ENCODE peak calls at places on chromosomes 11 and 22, in ten cellular contexts. L is iPS DF 6.9; R is A549; O is aorta; K is AG04450; X is fibroblast of lung; T is HCT116; D is endothelial cell of umbilical vein; M is heart left ventricle; N is naive thymus-derived CD4-positive, alpha-beta T cell. F is an unnamed sample. For H3K9me3, the result is how much of the 10 kb centered on the place peaks cover.

GRCh38 chr11:1280116-1281035 is 29.1 kb downstream of the TOLLIP start:
- DNase-seq in X (no peak), T (no peak), N (no peak), M (peak), L (no peak), R (no peak), D (no peak), O (no peak), K (no peak), F (no peak)

GRCh38 chr11:115134886-115135285 is 369.3 kb downstream of the CADM1 start:
- DNase-seq in O (no peak), M (no peak), T (no peak), L (no peak), K (no peak), X (no peak), D (no peak), R (no peak), N (no peak), F (no peak)

GRCh38 chr22:25493794-25494193 is 70.7 kb upstream of the GRK3 start:
- DNase-seq in L (no peak), T (no peak), O (no peak), R (no peak), N (no peak), X (no peak), K (no peak), M (no peak), D (no peak), F (no peak)

GRCh38 chr11:93986716-93987115 is 34.4 kb upstream of the HEPHL1 start:
- DNase-seq in T (peak), M (no peak), D (no peak), O (no peak), X (peak), N (no peak), L (no peak), R (peak), K (no peak), F (no peak)

GRCh38 chr11:24511518-24511917 is 14.7 kb downstream of the LUZP2 start:
- DNase-seq in L (no peak), X (peak), T (no peak), M (no peak), N (no peak), R (no peak), K (no peak), D (no peak), O (no peak), F (no peak)

GRCh38 chr11:93059074-93059957 is 89.9 kb downstream of the MTNR1B start:
- DNase-seq in T (no peak), K (peak), N (no peak), L (no peak), R (no peak), M (no peak), O (no peak), D (no peak), X (peak), F (no peak)

GRCh38 chr11:115290479-115291390 is 213.5 kb downstream of the CADM1 start:
- DNase-seq in O (no peak), D (peak), R (no peak), L (no peak), N (no peak), K (no peak), T (no peak), X (peak), M (no peak), F (no peak)

GRCh38 chr11:33935466-33935865 is 43.6 kb upstream of the LMO2 start:
- DNase-seq in L (no peak), T (no peak), O (no peak), R (no peak), K (no peak), D (peak), N (no peak), M (no peak), X (no peak), F (no peak)

GRCh38 chr11:19913236-19913892 is 200.7 kb downstream of the NAV2 start:
- DNase-seq in T (no peak), X (no peak), K (no peak), L (no peak), M (no peak), D (no peak), O (no peak), R (no peak), N (no peak), F (no peak)

GRCh38 chr11:63837719-63838118 is 1.2 kb upstream of the MARK2 start:
- DNase-seq in L (no peak), T (no peak), N (peak), K (no peak), R (no peak), D (peak), X (no peak), O (peak), M (no peak), F (no peak)

GRCh38 chr11:2440646-2441045 is 3.7 kb downstream of the TRPM5 start:
- DNase-seq in T (no peak), K (no peak), M (peak), N (no peak), L (no peak), D (no peak), X (no peak), O (peak), R (no peak), F (no peak)

GRCh38 chr22:21807545-21807944 is 59.9 kb downstream of the MAPK1 start:
- DNase-seq in X (no peak), L (no peak), R (no peak), D (peak), N (no peak), O (no peak), T (no peak), K (no peak), M (no peak), F (no peak)

GRCh38 chr11:68950268-68950667 is 30.5 kb downstream of the MRGPRD start:
- DNase-seq in T (peak), N (no peak), D (peak), L (no peak), R (peak), X (no peak), O (no peak), M (no peak), K (no peak), F (peak)

GRCh38 chr22:39522567-39523300 is 2.4 kb downstream of the ATF4 start:
- DNase-seq in R (peak), K (no peak), X (peak), M (no peak), N (no peak), D (peak), L (no peak), T (no peak), O (no peak), F (no peak)

GRCh38 chr22:42268852-42269406 is 1.5 kb downstream of the TCF20 start:
- DNase-seq in R (no peak), D (peak), O (no peak), X (no peak), N (no peak), K (no peak), T (no peak), L (no peak), M (no peak), F (no peak)

GRCh38 chr11:81207421-81208054 is 1526.1 kb downstream of the FAM181B start:
- DNase-seq in O (no peak), M (no peak), R (no peak), D (no peak), N (no peak), K (no peak), T (no peak), L (no peak), X (no peak), F (no peak)

GRCh38 chr22:44329179-44329796 is 16.5 kb upstream of the SHISAL1 start:
- DNase-seq in D (no peak), L (no peak), R (no peak), O (no peak), M (no peak), T (no peak), N (no peak), K (no peak), X (no peak), F (no peak)

GRCh38 chr11:134656861-134657540 is 245.0 kb upstream of the B3GAT1 start:
- DNase-seq in X (no peak), T (no peak), R (no peak), D (no peak), L (no peak), O (no peak), N (no peak), K (no peak), M (no peak), F (no peak)

GRCh38 chr11:74822187-74822586 is 73.5 kb downstream of the RNF169 start:
- DNase-seq in K (peak), X (peak), O (no peak), M (no peak), L (no peak), N (no peak), D (peak), R (no peak), T (no peak), F (no peak)

GRCh38 chr22:26848244-26848920 is 191.0 kb downstream of the MIAT start:
- DNase-seq in L (no peak), X (peak), O (peak), K (no peak), M (no peak), T (no peak), D (no peak), N (no peak), R (no peak), F (no peak)

GRCh38 chr22:28978863-28979799 is 82.5 kb downstream of the C22orf31 start:
- DNase-seq in M (no peak), N (no peak), K (no peak), L (no peak), R (no peak), X (no peak), D (no peak), T (no peak), O (no peak), F (no peak)

GRCh38 chr22:42343551-42344081 is 73.2 kb upstream of the TCF20 start:
- DNase-seq in R (no peak), T (no peak), K (no peak), N (peak), D (no peak), M (no peak), L (no peak), O (no peak), X (peak), F (no peak)

GRCh38 chr22:41526802-41527799 is 17.2 kb downstream of the POLR3H start:
- DNase-seq in M (no peak), X (no peak), K (no peak), N (peak), D (no peak), R (peak), L (no peak), O (no peak), T (no peak), F (no peak)

GRCh38 chr22:37302617-37303555 is 20.6 kb downstream of the CYTH4 start:
- DNase-seq in T (no peak), K (no peak), N (no peak), D (no peak), L (no peak), X (peak), R (no peak), M (peak), O (no peak), F (no peak)

GRCh38 chr11:2690596-2691354 is 9.0 kb downstream of the KCNQ1OT1 start:
- DNase-seq in O (peak), X (no peak), K (no peak), M (no peak), N (no peak), T (no peak), L (no peak), D (no peak), R (no peak), F (peak)

GRCh38 chr11:57567210-57567511 is 311 bp downstream of the UBE2L6 start:
- DNase-seq in D (peak), X (no peak), O (no peak), M (no peak), L (no peak), R (no peak), T (no peak), K (no peak), N (peak), F (no peak)

GRCh38 chr11:102318469-102318868 is 1.2 kb downstream of the BIRC3 start:
- DNase-seq in T (no peak), K (no peak), M (no peak), L (no peak), N (peak), O (no peak), D (no peak), X (peak), R (peak), F (no peak)

GRCh38 chr11:2928605-2929510 is at the start of gene PHLDA2:
- DNase-seq in M (peak), R (peak), D (peak), X (peak), O (peak), L (no peak), N (peak), T (peak), K (peak), F (no peak)

GRCh38 chr11:74731301-74732094 is at the start of gene CHRDL2:
- DNase-seq in N (no peak), D (no peak), L (no peak), T (no peak), R (peak), K (no peak), O (no peak), X (peak), M (no peak), F (no peak)

GRCh38 chr11:848988-849824 is 6.6 kb downstream of the TSPAN4 start:
- DNase-seq in N (no peak), R (no peak), D (peak), L (no peak), K (no peak), T (no peak), X (no peak), O (no peak), M (no peak), F (no peak)

DNA sequence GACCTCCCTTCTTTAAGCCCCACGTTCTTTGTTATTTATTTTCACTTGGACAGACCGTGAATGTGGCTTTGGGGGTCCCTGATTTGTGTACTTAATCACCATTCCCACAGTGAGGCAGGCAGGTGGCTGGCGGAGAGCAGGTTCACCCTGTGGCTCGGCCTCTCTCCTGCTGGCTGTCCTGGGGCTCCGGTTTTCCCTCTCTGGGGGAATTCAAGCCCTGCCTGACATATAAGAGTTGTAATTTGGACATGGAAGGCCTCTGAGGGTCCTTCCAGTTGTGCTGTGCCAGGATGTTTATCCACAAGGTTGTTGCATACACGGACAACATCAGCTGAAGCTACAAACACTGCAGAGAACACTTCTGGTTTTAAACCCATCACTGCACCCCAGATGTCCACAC is 824.5 kb downstream of the TBC1D22A start:
- DNase-seq in M (no peak), K (no peak), N (no peak), L (no peak), D (no peak), X (no peak), R (no peak), O (no peak), T (no peak), F (no peak)
- H3K9me3 ChIP-seq in M (under half), K (under half), N (under half), L (under half), D (under half), X (under half), R (under half), O (under half), T (under half), F (under half)

GRCh38 chr22:47738472-47739013 is 976.1 kb downstream of the TBC1D22A start:
- DNase-seq in M (no peak), K (no peak), L (no peak), R (no peak), O (no peak), T (no peak), N (no peak), X (no peak), D (no peak), F (no peak)
- H3K9me3 ChIP-seq in M (under half), K (half or more), L (under half), R (under half), O (under half), T (under half), N (under half), X (under half), D (under half), F (under half)

GRCh38 chr11:113574171-113574570 is 99.0 kb upstream of the DRD2 start:
- DNase-seq in M (no peak), K (no peak), L (no peak), X (no peak), R (no peak), N (no peak), T (no peak), D (no peak), O (no peak), F (no peak)
- H3K9me3 ChIP-seq in M (under half), K (under half), L (under half), X (under half), R (under half), N (under half), T (under half), D (under half), O (under half), F (under half)

GRCh38 chr11:13114566-13115465 is 105.7 kb downstream of the RASSF10 start:
- DNase-seq in K (no peak), O (no peak), D (no peak), R (peak), N (no peak), L (peak), X (no peak), M (no peak), T (no peak), F (peak)
- H3K9me3 ChIP-seq in K (under half), O (under half), D (under half), R (under half), N (under half), L (under half), X (under half), M (under half), T (under half), F (under half)

DNA sequence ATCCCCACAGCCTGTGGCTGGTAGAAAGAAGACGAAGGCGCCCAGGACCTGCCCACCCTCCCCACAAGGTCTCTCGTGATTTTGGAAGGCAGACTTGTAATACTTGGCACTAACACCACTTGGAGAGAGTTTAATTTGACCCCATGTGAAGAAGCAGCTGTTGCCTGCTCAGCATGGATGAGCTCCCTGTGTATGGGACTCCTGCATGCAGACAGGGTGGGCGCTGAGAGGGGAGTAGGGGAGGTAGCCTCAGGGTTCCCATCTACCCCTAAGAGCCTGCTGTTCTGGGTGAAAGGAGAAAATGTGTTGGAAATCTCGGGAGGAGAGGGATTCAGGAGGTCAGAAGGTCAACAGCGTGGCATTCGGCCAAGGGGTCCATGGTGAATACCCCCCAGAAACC is 625.9 kb downstream of the TBC1D22A start:
- DNase-seq in D (no peak), K (no peak), L (no peak), T (no peak), X (no peak), R (no peak), N (no peak), M (peak), O (no peak), F (no peak)
- H3K9me3 ChIP-seq in D (under half), K (under half), L (under half), T (under half), X (under half), R (under half), N (under half), M (under half), O (under half), F (under half)

GRCh38 chr11:5930614-5931013 is 11.4 kb upstream of the OR56A3 start:
- DNase-seq in D (no peak), X (no peak), M (no peak), R (no peak), L (no peak), N (no peak), T (no peak), O (no peak), K (no peak), F (no peak)
- H3K9me3 ChIP-seq in D (under half), X (under half), M (under half), R (under half), L (under half), N (under half), T (under half), O (under half), K (half or more), F (under half)

GRCh38 chr22:19124377-19124776 is 2.2 kb upstream of the DGCR2 start:
- DNase-seq in L (no peak), T (no peak), O (no peak), D (no peak), K (no peak), M (no peak), R (no peak), N (no peak), X (no peak), F (no peak)
- H3K9me3 ChIP-seq in L (under half), T (under half), O (under half), D (under half), K (under half), M (under half), R (under half), N (under half), X (under half), F (under half)

DNA sequence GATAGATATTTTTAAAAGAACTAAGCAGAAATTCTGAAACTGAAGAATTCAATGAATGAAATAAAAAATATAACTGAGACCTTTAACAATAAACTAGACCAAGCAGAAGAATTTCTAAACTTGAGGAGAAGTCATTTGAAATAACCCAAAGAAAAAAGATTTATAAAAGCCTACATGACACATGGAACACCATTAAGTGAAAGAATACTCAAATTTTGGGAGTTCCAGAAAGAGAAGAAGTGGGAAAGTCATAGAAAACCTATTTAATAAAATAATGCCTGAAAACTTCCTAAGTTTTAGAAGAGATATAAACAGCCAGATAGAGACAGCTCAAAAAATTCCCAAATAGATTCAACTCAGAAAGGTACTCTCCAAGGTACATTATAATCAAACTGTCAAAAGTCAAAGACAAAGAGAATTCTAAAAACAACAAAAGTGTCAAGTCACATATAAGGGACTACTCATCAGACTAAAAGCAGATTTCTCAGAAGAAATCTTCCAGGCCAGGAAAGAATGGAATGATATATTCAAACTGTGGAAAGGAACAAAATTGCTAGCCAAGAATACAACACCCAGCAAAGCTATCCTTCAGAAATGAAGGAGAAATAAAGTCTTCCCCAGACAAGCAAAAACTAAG is 72.9 kb upstream of the GNAZ start:
- DNase-seq in N (no peak), D (no peak), K (no peak), X (no peak), T (no peak), O (no peak), R (no peak), M (no peak), L (no peak), F (no peak)
- H3K9me3 ChIP-seq in N (under half), D (under half), K (under half), X (under half), T (under half), O (under half), R (under half), M (under half), L (under half), F (under half)

GRCh38 chr22:48600171-48600570 is 1227.5 kb downstream of the BRD1 start:
- DNase-seq in T (no peak), L (no peak), N (no peak), M (peak), K (no peak), X (no peak), D (no peak), R (no peak), O (no peak), F (no peak)
- H3K9me3 ChIP-seq in T (under half), L (half or more), N (under half), M (under half), K (half or more), X (under half), D (under half), R (under half), O (under half), F (under half)